ENCODE peak calls at places on chromosomes 7 and 10, in four cellular contexts. R is mammary epithelial cell, V is BJ, Z is hepatocyte. M is an unnamed sample.

GRCh38 chr7:148914208-148914777 is 30.2 kb upstream of the EZH2 start:
- DNase-seq in R (peak; percentile 61), V (no peak), Z (peak; percentile 37), M (no peak)

GRCh38 chr10:14684363-14684762 is 90.3 kb downstream of the FAM107B start:
- DNase-seq in R (no peak), V (no peak), Z (no peak), M (no peak)

GRCh38 chr10:98138031-98138430 is 3.6 kb downstream of the R3HCC1L start:
- DNase-seq in R (no peak), V (no peak), Z (no peak), M (no peak)

GRCh38 chr10:58806323-58806722 is 293.7 kb downstream of the BICC1 start:
- DNase-seq in R (peak; percentile 44), V (no peak), Z (no peak), M (no peak)

GRCh38 chr7:135659159-135659837 is 3.0 kb upstream of the STMP1 start:
- DNase-seq in R (no peak), V (no peak), Z (no peak), M (no peak)

GRCh38 chr7:137343483-137343841 is at the start of gene PTN:
- DNase-seq in R (peak; percentile 70), V (peak; percentile 12), Z (peak; percentile 60), M (no peak)

GRCh38 chr10:11685787-11686218 is 56.4 kb upstream of the ECHDC3 start:
- DNase-seq in R (peak; percentile 61), V (no peak), Z (peak; percentile 46), M (peak; percentile 87)

GRCh38 chr10:26517141-26517890 is 79.2 kb downstream of the APBB1IP start:
- DNase-seq in R (no peak), V (no peak), Z (no peak), M (no peak)

GRCh38 chr7:127683776-127684681 is 32.0 kb downstream of the SND1 start:
- DNase-seq in R (no peak), V (no peak), Z (no peak), M (no peak)

DNA sequence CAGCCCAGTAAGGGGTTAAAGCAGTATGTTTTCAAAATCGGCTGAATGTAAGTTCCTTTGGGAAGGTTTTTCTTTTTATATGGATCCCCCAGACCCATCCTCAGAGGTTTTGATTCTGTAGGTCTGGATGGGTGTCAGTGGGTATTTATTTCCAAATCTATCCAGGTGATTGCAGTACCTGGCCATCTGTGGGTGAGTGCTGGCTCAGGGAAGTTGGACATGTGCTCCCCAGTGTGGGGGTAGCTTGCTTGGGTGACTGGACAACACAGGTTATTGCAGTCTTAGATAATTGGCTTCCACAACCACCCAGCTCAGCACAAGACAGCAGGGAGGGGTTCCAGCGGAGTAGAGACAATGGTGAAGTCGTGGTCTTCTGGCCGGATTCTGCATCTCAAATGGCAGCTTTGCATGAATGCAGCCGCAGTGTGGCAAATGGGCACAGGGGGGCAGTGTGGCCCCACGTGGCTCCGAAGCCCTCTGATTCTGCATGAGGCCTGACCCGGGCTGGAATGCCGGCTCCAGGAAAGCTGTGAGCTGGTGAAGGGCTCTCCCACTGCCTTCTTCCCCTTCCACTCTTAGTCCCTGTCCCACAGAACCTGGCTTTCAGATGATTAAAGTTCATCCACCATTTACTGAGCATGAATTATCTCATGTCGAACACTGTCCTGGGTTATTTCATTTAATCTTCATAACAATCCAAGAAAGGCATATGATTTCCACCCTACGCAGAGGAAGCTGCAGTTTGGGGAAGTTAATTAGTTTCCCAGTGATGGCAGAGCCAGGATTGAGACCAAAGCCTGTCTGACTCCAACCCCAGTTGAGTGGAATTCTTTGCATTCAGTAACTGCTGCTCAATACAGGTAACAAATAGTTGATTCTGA is 64.5 kb upstream of the SYPL1 start:
- DNase-seq in R (peak; percentile 52), V (no peak), Z (peak; percentile 89), M (peak; percentile 59)
- TF ChIP-seq CTCF in R (peak; percentile 96), V (peak; percentile 97), Z (peak; percentile 94), M (peak; percentile 86)

GRCh38 chr7:49483142-49483541 is 290.3 kb upstream of the VWC2 start:
- DNase-seq in R (no peak), V (no peak), Z (no peak), M (no peak)
- TF ChIP-seq CTCF in R (peak; percentile 27), V (no peak), Z (no peak), M (no peak)

DNA sequence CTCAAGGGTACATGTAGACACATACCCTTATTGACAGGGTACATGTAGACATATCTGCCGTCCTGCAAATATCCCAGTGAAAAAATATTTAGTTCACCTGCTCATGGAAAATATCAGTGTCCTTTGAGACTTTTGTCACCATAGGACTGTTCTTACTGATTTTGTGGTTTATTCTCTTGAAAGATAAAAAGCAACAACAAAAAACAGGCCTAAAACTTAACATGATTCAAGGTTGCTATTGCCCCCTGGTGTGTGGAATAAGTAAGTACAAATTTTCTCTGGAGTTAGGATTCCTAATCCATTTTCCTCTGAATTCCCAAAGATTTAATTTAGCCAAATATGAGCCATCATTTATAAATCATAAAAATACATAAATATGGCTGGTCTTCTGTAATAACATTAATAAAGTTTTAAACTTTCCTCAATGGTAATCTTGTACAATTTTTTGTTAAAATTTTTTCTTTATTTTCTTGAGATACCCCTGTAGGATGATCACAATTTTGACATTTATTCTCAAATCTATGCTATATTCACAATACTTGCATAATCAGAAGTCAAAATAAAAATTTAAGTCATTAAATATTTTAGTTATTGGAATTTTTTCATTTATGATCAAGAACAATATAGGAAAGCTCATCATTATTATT is 741.4 kb upstream of the POT1 start:
- DNase-seq in R (peak; percentile 3), V (no peak), Z (peak; percentile 34), M (no peak)
- TF ChIP-seq CTCF in R (peak; percentile 61), V (peak; percentile 15), Z (peak; percentile 71), M (peak; percentile 50)

DNA sequence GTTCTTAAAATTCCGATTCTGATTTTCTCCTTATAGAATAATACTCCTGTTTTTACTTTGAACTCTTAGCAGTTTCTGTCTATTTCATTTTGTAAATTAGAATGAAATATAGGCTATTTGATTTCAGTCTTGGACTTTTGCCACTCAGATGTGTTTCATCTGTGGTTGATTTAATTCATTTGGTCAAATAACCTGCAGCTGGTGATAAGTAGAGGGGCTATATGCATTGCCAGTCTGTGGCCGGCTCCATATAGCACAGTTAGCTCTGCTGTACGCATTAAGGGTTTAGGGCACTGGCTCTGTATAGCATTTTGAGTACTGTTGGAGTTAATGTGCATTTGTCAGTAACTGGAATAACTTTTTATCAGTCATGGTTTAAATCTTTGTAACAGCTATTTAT is 35.7 kb downstream of the RBM33 start:
- DNase-seq in R (no peak), V (no peak), Z (no peak), M (no peak)
- TF ChIP-seq CTCF in R (no peak), V (no peak), Z (no peak), M (no peak)

GRCh38 chr10:87702260-87702972 is 42.7 kb downstream of the PAPSS2 start:
- DNase-seq in R (no peak), V (no peak), Z (no peak), M (no peak)
- TF ChIP-seq CTCF in R (no peak), V (no peak), Z (no peak), M (no peak)

DNA sequence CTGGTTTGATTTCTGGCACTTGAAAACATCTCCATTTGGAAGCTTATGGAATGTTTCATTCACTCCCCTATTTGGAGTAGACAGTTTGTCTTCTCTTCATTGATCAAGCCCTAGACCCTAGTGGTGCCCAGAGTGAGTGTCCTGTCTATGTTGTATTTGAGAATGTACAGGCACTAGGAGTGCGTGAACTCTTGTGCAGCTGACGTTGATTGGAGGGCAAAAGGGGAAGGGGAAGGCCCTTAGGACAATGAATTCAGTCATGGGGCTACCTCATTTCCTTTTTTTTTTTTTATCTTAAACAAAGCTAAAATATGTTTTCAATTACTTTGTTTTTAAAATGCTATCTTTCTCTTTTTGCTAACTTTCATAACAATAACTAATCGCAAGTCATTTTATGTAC is 66.5 kb downstream of the ADD3 start:
- DNase-seq in R (no peak), V (no peak), Z (no peak), M (peak; percentile 78)
- TF ChIP-seq CTCF in R (no peak), V (no peak), Z (no peak), M (no peak)

DNA sequence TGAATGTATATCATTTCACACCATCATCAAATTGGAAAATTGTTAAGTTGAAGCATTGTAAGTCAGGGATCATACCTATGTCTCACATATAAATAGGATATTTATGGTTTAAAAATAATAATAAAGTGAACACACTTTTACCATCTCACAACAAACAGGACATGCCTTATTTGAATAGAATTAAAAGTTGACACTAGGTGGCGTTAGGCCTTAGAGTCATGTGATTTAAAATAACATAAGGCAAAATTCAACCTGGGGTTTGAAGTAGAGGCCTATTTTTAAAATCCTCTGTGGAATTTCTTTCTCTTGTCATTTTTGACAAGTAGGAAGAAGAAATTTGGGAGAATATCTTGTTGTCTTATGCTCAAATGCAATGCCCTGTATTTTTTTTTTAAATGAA is 184.7 kb upstream of the PCDH15 start:
- DNase-seq in R (peak; percentile 4), V (no peak), Z (peak; percentile 43), M (no peak)
- TF ChIP-seq CTCF in R (peak; percentile 34), V (no peak), Z (peak; percentile 53), M (no peak)

GRCh38 chr10:5478694-5479305 is 20.6 kb downstream of the CALML5 start:
- DNase-seq in R (no peak), V (no peak), Z (no peak), M (no peak)

GRCh38 chr10:5477948-5478693 is 21.2 kb downstream of the CALML5 start:
- DNase-seq in R (no peak), V (no peak), Z (no peak), M (peak; percentile 30)

GRCh38 chr10:5480162-5480931 is 19.0 kb downstream of the CALML5 start:
- DNase-seq in R (no peak), V (no peak), Z (no peak), M (no peak)

GRCh38 chr10:5479481-5480161 is 19.7 kb downstream of the CALML5 start:
- DNase-seq in R (no peak), V (no peak), Z (no peak), M (no peak)

DNA sequence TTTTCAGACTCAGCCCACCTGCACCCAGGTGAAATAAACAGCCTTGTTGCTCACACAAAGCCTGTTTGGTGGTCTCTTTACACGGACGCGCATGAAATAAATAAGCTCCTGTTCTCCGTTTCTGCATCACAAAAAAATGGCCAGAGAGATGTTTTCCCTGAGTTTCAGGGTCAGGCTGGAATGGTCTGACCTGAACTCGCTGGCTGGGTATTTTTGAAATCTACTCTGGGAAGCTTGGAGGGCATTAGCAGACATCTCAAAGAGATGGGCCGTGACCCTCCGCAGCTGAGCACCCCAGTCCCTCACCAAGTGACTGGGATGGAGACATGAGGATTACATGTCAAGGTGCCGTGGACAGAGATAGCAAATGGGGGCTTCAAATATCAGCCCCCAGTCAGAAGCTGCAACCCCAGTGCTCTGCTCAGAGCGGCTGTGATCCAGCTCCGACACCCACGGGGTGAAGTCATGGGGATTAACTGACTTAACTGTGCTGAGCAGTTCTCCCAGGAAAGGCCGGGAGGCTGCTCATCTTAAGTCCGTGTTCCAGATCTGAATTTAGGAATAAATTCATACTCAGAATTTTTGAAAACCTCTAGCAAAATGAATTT is 22.3 kb downstream of the CALML5 start:
- DNase-seq in R (no peak), V (no peak), Z (peak; percentile 56), M (no peak)
- TF ChIP-seq CTCF in R (no peak), V (no peak), Z (no peak), M (no peak)